ENCODE peak calls at places on chromosomes 4 and X, in eight cellular contexts. X, H, Y, A, I, Q, Z and E are unnamed samples.

GRCh38 chr4:189198624-189199023 is 742.0 kb upstream of the FRG1 start:
- DNase-seq in Q (no peak), X (no peak), A (no peak), H (no peak), I (no peak), Y (no peak), Z (no peak), E (no peak)

GRCh38 chrX:26050099-26050498 is 88.0 kb upstream of the MAGEB18 start:
- DNase-seq in Q (no peak), Y (no peak), H (no peak), I (no peak), Z (no peak), A (no peak), X (no peak), E (peak)

GRCh38 chr4:113645771-113646455 is 115.6 kb downstream of the CAMK2D start:
- DNase-seq in I (no peak), Y (no peak), Z (peak), A (no peak), Q (peak), X (no peak), H (no peak), E (peak)

GRCh38 chrX:70289793-70290770 is at the start of the genes KIF4A and PDZD11:
- DNase-seq in H (peak), Q (peak), I (peak), X (peak), A (peak), Y (peak), Z (peak), E (peak)

GRCh38 chrX:29661290-29661689 is 554.1 kb upstream of the MAGEB2 start:
- DNase-seq in A (no peak), X (no peak), Z (peak), I (no peak), H (no peak), Y (no peak), Q (peak), E (peak)

GRCh38 chrX:139803224-139803623 is 95.3 kb upstream of the MCF2 start:
- DNase-seq in Q (no peak), H (no peak), I (no peak), Y (no peak), Z (no peak), A (no peak), X (no peak), E (peak)

GRCh38 chrX:7192871-7193270 is 44.9 kb upstream of the PUDP start:
- DNase-seq in Z (no peak), Q (no peak), H (no peak), A (no peak), Y (no peak), I (no peak), X (no peak), E (no peak)

GRCh38 chrX:57821703-57822375 is 88.4 kb downstream of the ZXDA start:
- DNase-seq in Z (peak), H (peak), Q (peak), X (peak), Y (no peak), I (peak), A (no peak), E (peak)

GRCh38 chr4:87911252-87911774 is 64.2 kb upstream of the SPP1 start:
- DNase-seq in Y (no peak), X (no peak), I (no peak), Q (peak), H (no peak), A (no peak), Z (peak), E (no peak)

GRCh38 chr4:111880116-111880515 is 265.1 kb upstream of the FAM241A start:
- DNase-seq in A (no peak), Y (no peak), H (no peak), X (no peak), I (no peak), Z (no peak), Q (no peak), E (no peak)

GRCh38 chr4:78528327-78528726 is 23.2 kb upstream of the ANXA3 start:
- DNase-seq in Z (peak), I (no peak), X (no peak), Y (no peak), H (no peak), Q (no peak), A (no peak), E (peak)

GRCh38 chr4:123102897-123103489 is 180.6 kb upstream of the NUDT6 start:
- DNase-seq in Z (peak), X (no peak), A (no peak), H (no peak), Q (peak), I (no peak), Y (no peak), E (peak)

GRCh38 chr4:32778025-32778424 is 2057.9 kb downstream of the PCDH7 start:
- DNase-seq in A (no peak), Z (no peak), I (no peak), Y (no peak), X (no peak), Q (no peak), H (no peak), E (peak)

GRCh38 chrX:69264134-69264533 is 98.9 kb upstream of the PJA1 start:
- DNase-seq in I (no peak), Q (no peak), Y (no peak), H (no peak), A (no peak), Z (no peak), X (no peak), E (no peak)

GRCh38 chr4:4641661-4642180 is 99.9 kb upstream of the STX18 start:
- DNase-seq in I (no peak), H (no peak), Y (no peak), Z (no peak), X (no peak), A (no peak), Q (no peak), E (no peak)

GRCh38 chr4:61950625-61951024 is 750.5 kb downstream of the ADGRL3 start:
- DNase-seq in A (no peak), X (no peak), Y (no peak), Q (no peak), Z (no peak), H (no peak), I (no peak), E (no peak)

GRCh38 chr4:61201562-61202099 is 1.5 kb downstream of the ADGRL3 start:
- DNase-seq in A (peak), I (peak), H (no peak), X (no peak), Z (peak), Y (no peak), Q (peak), E (no peak)

GRCh38 chr4:90317785-90318184 is 190.6 kb downstream of the CCSER1 start:
- DNase-seq in I (no peak), Q (peak), X (no peak), Y (no peak), A (no peak), Z (peak), H (no peak), E (peak)

GRCh38 chrX:49041683-49042529 is 1.3 kb downstream of the TFE3 start:
- DNase-seq in A (no peak), X (no peak), Q (peak), Z (peak), I (no peak), Y (no peak), H (no peak), E (peak)

GRCh38 chrX:21373637-21374162 is 518 bp upstream of the CNKSR2 start:
- DNase-seq in Z (no peak), Y (no peak), Q (no peak), H (no peak), X (peak), A (no peak), I (peak), E (no peak)

GRCh38 chr4:76952631-76953587 is 3.4 kb downstream of the SEPTIN11 start:
- DNase-seq in Y (no peak), X (no peak), A (no peak), H (no peak), Q (no peak), I (no peak), Z (peak), E (no peak)

GRCh38 chr4:2009651-2010233 is 968 bp upstream of the NELFA start:
- DNase-seq in Q (peak), Z (peak), H (peak), A (peak), Y (no peak), X (peak), I (peak), E (peak)

GRCh38 chr4:113958766-113959540 is 20.5 kb downstream of the ARSJ start:
- DNase-seq in X (no peak), H (no peak), A (no peak), Q (peak), Z (peak), I (no peak), Y (no peak), E (peak)

GRCh38 chr4:22237846-22238513 is 277.9 kb downstream of the ADGRA3 start:
- DNase-seq in Z (no peak), I (no peak), H (no peak), Q (no peak), Y (no peak), X (no peak), A (no peak), E (no peak)

GRCh38 chr4:55912249-55912648 is 36.5 kb upstream of the CEP135 start:
- DNase-seq in Y (no peak), X (no peak), I (no peak), A (no peak), H (no peak), Q (no peak), Z (no peak), E (peak)

GRCh38 chrX:45843518-45843917 is 642.8 kb upstream of the DIPK2B start:
- DNase-seq in X (no peak), H (no peak), A (no peak), I (no peak), Y (no peak), Q (peak), Z (peak), E (peak)
- TF ChIP-seq CTCF in X (peak), H (peak), A (no peak), I (no peak), Y (no peak), Q (no peak), Z (peak), E (peak)

DNA sequence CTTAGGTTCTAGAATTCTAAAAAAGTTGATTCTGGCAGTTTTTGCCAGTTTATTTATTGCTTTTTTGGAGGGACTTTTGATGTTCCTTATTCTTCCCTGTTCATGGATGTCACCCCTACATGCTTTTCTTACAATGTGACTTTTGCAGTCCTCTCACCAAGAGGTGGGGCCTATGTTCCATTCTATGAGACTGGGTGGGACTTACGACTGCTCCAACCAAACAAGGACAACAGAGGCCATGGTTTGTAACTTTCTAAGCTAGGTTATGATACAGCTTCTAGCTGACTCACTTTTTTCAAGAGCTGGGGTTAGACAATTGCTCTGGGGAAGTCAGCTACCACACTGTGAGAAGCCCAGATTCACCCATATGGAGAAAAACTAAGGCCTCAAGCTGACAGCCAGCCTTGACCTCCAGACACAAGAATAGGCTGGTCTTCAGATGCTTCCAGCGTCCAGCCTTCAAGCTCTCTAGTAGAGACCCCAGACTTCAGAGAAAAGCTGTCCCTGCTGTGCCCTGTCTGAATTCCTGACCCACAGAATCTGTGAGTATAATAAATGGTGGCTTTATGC is 39.5 kb downstream of the ENOPH1 start:
- DNase-seq in Z (peak), Y (no peak), I (no peak), Q (peak), A (no peak), H (no peak), X (no peak), E (peak)
- TF ChIP-seq CTCF in Z (no peak), Y (no peak), I (no peak), Q (peak), A (no peak), H (no peak), X (no peak), E (no peak)

DNA sequence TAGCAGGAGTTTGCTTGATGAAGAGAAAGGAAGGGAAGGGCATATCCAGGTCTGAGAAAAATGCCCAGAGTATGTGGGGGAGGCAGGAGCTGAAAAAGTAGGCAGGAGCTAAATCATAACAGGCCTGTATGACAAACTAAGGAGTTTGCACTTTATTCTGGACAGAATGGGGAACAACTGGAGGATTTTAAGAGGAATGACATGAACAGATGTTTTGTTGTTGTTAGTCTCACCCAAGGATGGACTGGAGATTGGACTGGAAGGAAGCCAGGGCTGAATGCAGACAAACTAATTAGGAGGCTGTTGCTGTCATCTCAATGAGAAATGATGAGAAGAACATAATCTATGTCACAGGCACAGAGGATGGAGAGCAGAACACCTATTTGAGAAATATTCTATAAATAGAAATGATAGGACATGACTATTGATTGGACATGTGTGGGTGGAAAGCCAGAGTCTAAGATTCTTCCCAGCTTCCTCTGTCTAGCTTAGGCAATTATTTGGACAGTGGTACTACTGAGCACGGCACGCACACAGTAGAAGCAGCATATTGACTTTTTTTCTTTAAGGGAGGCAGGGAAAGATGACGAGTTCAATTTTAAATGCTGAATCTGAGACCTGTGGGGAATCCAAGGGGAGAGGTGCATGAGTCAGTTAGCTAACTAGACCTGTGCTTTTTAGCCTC is 1.1 kb upstream of the USO1 start:
- DNase-seq in H (no peak), Y (no peak), A (no peak), I (no peak), Q (no peak), Z (peak), X (no peak), E (peak)
- TF ChIP-seq CTCF in H (no peak), Y (no peak), A (no peak), I (no peak), Q (no peak), Z (no peak), X (no peak), E (no peak)

GRCh38 chrX:44183329-44183728 is 160.1 kb downstream of the EFHC2 start:
- DNase-seq in Y (no peak), A (no peak), Z (no peak), I (no peak), X (no peak), H (no peak), Q (no peak), E (peak)

GRCh38 chrX:44175455-44175854 is 168.0 kb downstream of the EFHC2 start:
- DNase-seq in Q (no peak), A (no peak), Y (no peak), H (no peak), I (no peak), X (no peak), Z (no peak), E (no peak)

GRCh38 chrX:44178271-44178670 is 165.2 kb downstream of the EFHC2 start:
- DNase-seq in I (no peak), Y (no peak), Q (no peak), A (no peak), X (no peak), Z (no peak), H (no peak), E (no peak)
- TF ChIP-seq CTCF in I (no peak), Y (no peak), Q (no peak), A (no peak), X (no peak), Z (no peak), H (no peak), E (no peak)

GRCh38 chr4:80614319-80614718 is 278.8 kb downstream of the CFAP299 start:
- DNase-seq in Q (no peak), Y (no peak), Z (no peak), X (no peak), I (no peak), H (no peak), A (no peak), E (no peak)

GRCh38 chr4:80610845-80611244 is 275.3 kb downstream of the CFAP299 start:
- DNase-seq in Z (peak), I (no peak), X (no peak), A (no peak), H (no peak), Q (peak), Y (no peak), E (peak)

GRCh38 chr4:80608285-80608980 is 272.9 kb downstream of the CFAP299 start:
- DNase-seq in Z (no peak), H (no peak), Y (no peak), X (no peak), A (no peak), I (no peak), Q (no peak), E (no peak)

GRCh38 chr4:80611366-80611765 is 275.8 kb downstream of the CFAP299 start:
- DNase-seq in A (no peak), Q (no peak), Z (no peak), I (no peak), X (no peak), Y (no peak), H (no peak), E (no peak)

GRCh38 chr4:80610199-80610598 is 274.7 kb downstream of the CFAP299 start:
- DNase-seq in H (no peak), Y (no peak), A (no peak), I (no peak), Q (no peak), X (no peak), Z (no peak), E (no peak)
- TF ChIP-seq CTCF in H (no peak), Y (no peak), A (no peak), I (no peak), Q (no peak), X (no peak), Z (no peak), E (no peak)

GRCh38 chrX:131063613-131064012 is 5.5 kb downstream of the ARHGAP36 start:
- DNase-seq in I (no peak), X (no peak), Y (no peak), H (no peak), Q (no peak), A (no peak), Z (no peak), E (no peak)
- TF ChIP-seq CTCF in I (no peak), X (no peak), Y (no peak), H (peak), Q (no peak), A (peak), Z (no peak), E (no peak)

GRCh38 chrX:148599404-148599803 is 99.0 kb downstream of the AFF2 start:
- DNase-seq in X (no peak), I (no peak), Z (no peak), H (no peak), Q (no peak), A (no peak), Y (no peak), E (no peak)

GRCh38 chrX:148600581-148600980 is 100.2 kb downstream of the AFF2 start:
- DNase-seq in A (no peak), I (no peak), H (no peak), Z (no peak), X (no peak), Q (peak), Y (no peak), E (no peak)

GRCh38 chrX:148600131-148600530 is 99.7 kb downstream of the AFF2 start:
- DNase-seq in A (no peak), H (no peak), X (no peak), Y (no peak), Q (no peak), I (no peak), Z (no peak), E (no peak)

DNA sequence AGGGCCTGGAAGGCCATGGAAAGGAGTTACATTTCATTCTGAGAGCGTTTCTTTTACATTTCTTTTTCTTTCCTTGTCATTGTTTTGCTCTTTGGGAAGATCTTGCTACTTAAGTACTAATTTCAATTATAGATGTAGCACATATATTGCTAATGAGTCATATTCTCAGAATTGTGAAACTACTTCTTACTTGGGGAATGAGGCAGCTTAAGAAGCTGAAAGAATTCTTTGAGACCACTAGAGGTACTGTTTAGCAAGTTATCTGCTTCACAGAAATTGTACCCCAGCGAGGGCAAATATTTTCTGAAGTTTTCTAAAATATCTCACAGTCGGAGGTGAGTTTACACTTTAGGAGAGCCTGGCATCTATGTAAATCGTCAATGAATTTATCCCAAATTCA is 100.6 kb downstream of the AFF2 start:
- DNase-seq in Q (peak), Z (peak), H (no peak), Y (no peak), I (no peak), X (no peak), A (no peak), E (peak)
- TF ChIP-seq CTCF in Q (peak), Z (no peak), H (peak), Y (no peak), I (no peak), X (no peak), A (no peak), E (no peak)

GRCh38 chr4:17514865-17515264 is at the start of gene CLRN2:
- DNase-seq in I (no peak), Q (no peak), Y (no peak), X (no peak), H (no peak), Z (no peak), A (no peak), E (no peak)

GRCh38 chr4:17511041-17511949 is 595 bp downstream of the QDPR start:
- DNase-seq in Z (peak), Q (peak), H (peak), I (peak), X (peak), A (peak), Y (peak), E (peak)

GRCh38 chr4:17510582-17510981 is 1.3 kb downstream of the QDPR start:
- DNase-seq in Y (no peak), H (no peak), Q (no peak), A (no peak), X (no peak), Z (no peak), I (no peak), E (no peak)

GRCh38 chr4:17512973-17513665 is 1.2 kb upstream of the QDPR start:
- DNase-seq in H (no peak), Y (no peak), Q (no peak), Z (no peak), I (no peak), A (no peak), X (no peak), E (peak)

GRCh38 chr4:17511950-17512795 is at the start of gene QDPR:
- DNase-seq in Q (peak), A (peak), Z (peak), Y (peak), I (peak), X (peak), H (peak), E (peak)
- TF ChIP-seq CTCF in Q (peak), A (peak), Z (peak), Y (no peak), I (no peak), X (peak), H (peak), E (peak)

GRCh38 chr4:79578613-79579012 is 170.6 kb upstream of the GK2 start:
- DNase-seq in Q (no peak), I (no peak), H (no peak), A (no peak), Z (no peak), Y (no peak), X (no peak), E (no peak)
- TF ChIP-seq CTCF in Q (no peak), I (no peak), H (no peak), A (no peak), Z (no peak), Y (no peak), X (no peak), E (no peak)